ENCODE peak calls at places on chromosomes 6 and 20, in ten cellular contexts. U is T-helper 2 cell; C is activated effector memory CD4-positive, alpha-beta T cell treated with anti-CD3 and anti-CD28 coated beads, Interleukin-2, amount 50 U/mL, for 16 hours; M is posterior cingulate gyrus; Q is left lung; R is head of caudate nucleus; O is stimulated activated naive CD4-positive, alpha-beta T cell; S is mucosa of gallbladder; Z is GM13976; I is SK-MEL-5. E is an unnamed sample.

GRCh38 chr20:32466739-32467505 is 108.8 kb downstream of the ASXL1 start:
- DNase-seq in U (no peak), C (no peak), M (peak), Q (no peak), R (no peak), O (no peak), S (no peak), Z (no peak), I (no peak), E (no peak)

GRCh38 chr6:123668965-123669591 is 32.3 kb upstream of the TRDN start:
- DNase-seq in U (no peak), C (no peak), M (no peak), Q (no peak), R (no peak), O (no peak), S (no peak), Z (no peak), I (no peak), E (no peak)

GRCh38 chr6:17490724-17491123 is 97.3 kb downstream of the CAP2 start:
- DNase-seq in U (no peak), C (no peak), M (no peak), Q (no peak), R (no peak), O (no peak), S (no peak), Z (no peak), I (no peak), E (no peak)

GRCh38 chr6:35919085-35919826 is 1.6 kb downstream of the SRPK1 start:
- DNase-seq in U (no peak), C (no peak), M (no peak), Q (no peak), R (no peak), O (no peak), S (no peak), Z (peak), I (peak), E (no peak)

GRCh38 chr20:12762725-12763124 is 246.0 kb upstream of the SPTLC3 start:
- DNase-seq in U (no peak), C (no peak), M (peak), Q (no peak), R (peak), O (no peak), S (no peak), Z (no peak), I (peak), E (no peak)

GRCh38 chr6:13415276-13415675 is 72.1 kb downstream of the GFOD1 start:
- DNase-seq in U (no peak), C (no peak), M (no peak), Q (no peak), R (no peak), O (no peak), S (no peak), Z (no peak), I (no peak), E (no peak)

GRCh38 chr20:10487354-10488115 is 52.4 kb downstream of the SLX4IP start:
- DNase-seq in U (no peak), C (no peak), M (no peak), Q (no peak), R (no peak), O (no peak), S (no peak), Z (no peak), I (no peak), E (no peak)

GRCh38 chr20:56249244-56249955 is 868 bp downstream of the MC3R start:
- DNase-seq in U (no peak), C (no peak), M (peak), Q (peak), R (peak), O (no peak), S (no peak), Z (peak), I (peak), E (peak)

GRCh38 chr6:41470341-41471063 is 75.7 kb upstream of the FOXP4 start:
- DNase-seq in U (no peak), C (no peak), M (peak), Q (peak), R (no peak), O (no peak), S (no peak), Z (peak), I (no peak), E (peak)

GRCh38 chr20:2292711-2293110 is 3.1 kb upstream of the TGM3 start:
- DNase-seq in U (no peak), C (no peak), M (no peak), Q (peak), R (no peak), O (no peak), S (no peak), Z (no peak), I (no peak), E (no peak)

GRCh38 chr20:38452880-38453624 is 17.9 kb upstream of the SNHG17 start:
- DNase-seq in U (no peak), C (peak), M (peak), Q (no peak), R (peak), O (no peak), S (no peak), Z (no peak), I (no peak), E (no peak)

GRCh38 chr6:109428889-109429477 is 11.4 kb downstream of the PPIL6 start:
- DNase-seq in U (no peak), C (no peak), M (no peak), Q (no peak), R (no peak), O (no peak), S (no peak), Z (no peak), I (no peak), E (no peak)

GRCh38 chr6:5525209-5525608 is 263.9 kb downstream of the FARS2 start:
- DNase-seq in U (no peak), C (no peak), M (no peak), Q (no peak), R (no peak), O (no peak), S (no peak), Z (no peak), I (peak), E (no peak)

GRCh38 chr6:17448165-17448564 is 54.8 kb downstream of the CAP2 start:
- DNase-seq in U (no peak), C (no peak), M (no peak), Q (no peak), R (no peak), O (no peak), S (no peak), Z (no peak), I (no peak), E (no peak)

GRCh38 chr6:138682722-138683521 is 90.6 kb upstream of the CCDC28A start:
- DNase-seq in U (no peak), C (no peak), M (no peak), Q (no peak), R (peak), O (no peak), S (no peak), Z (no peak), I (peak), E (no peak)